ENCODE peak calls at places on chromosomes 13 and 19, in ten cellular contexts. One of them, this sample, is unnamed.

GRCh38 chr13:45162821-45163220 is 38.0 kb downstream of the KCTD4 start:
- DNase-seq in ascending aorta: no peak
- DNase-seq in SK-N-SH: no peak
- DNase-seq in body of pancreas: no peak
- DNase-seq in tibial artery: no peak
- DNase-seq in prostate gland: no peak
- DNase-seq in neural progenitor cell: no peak
- DNase-seq in esophagus muscularis mucosa: no peak
- DNase-seq in GM23338: no peak
- DNase-seq in mammary epithelial cell: peak; percentile 87
- DNase-seq in this sample: no peak

GRCh38 chr19:56141416-56141992 is 417 bp downstream of the ZNF444 start:
- DNase-seq in ascending aorta: no peak
- DNase-seq in SK-N-SH: no peak
- DNase-seq in body of pancreas: peak; percentile 32
- DNase-seq in tibial artery: no peak
- DNase-seq in prostate gland: no peak
- DNase-seq in neural progenitor cell: peak; percentile 59
- DNase-seq in esophagus muscularis mucosa: no peak
- DNase-seq in GM23338: peak; percentile 55
- DNase-seq in mammary epithelial cell: peak; percentile 11
- DNase-seq in this sample: no peak

GRCh38 chr13:110698689-110699088 is 7.2 kb downstream of the CARS2 start:
- DNase-seq in ascending aorta: no peak
- DNase-seq in SK-N-SH: no peak
- DNase-seq in body of pancreas: no peak
- DNase-seq in tibial artery: no peak
- DNase-seq in prostate gland: no peak
- DNase-seq in neural progenitor cell: no peak
- DNase-seq in esophagus muscularis mucosa: no peak
- DNase-seq in GM23338: no peak
- DNase-seq in mammary epithelial cell: no peak
- DNase-seq in this sample: no peak

GRCh38 chr13:26837997-26838396 is 77.4 kb upstream of the GPR12 start:
- DNase-seq in ascending aorta: no peak
- DNase-seq in SK-N-SH: no peak
- DNase-seq in body of pancreas: no peak
- DNase-seq in tibial artery: no peak
- DNase-seq in prostate gland: no peak
- DNase-seq in neural progenitor cell: no peak
- DNase-seq in esophagus muscularis mucosa: no peak
- DNase-seq in GM23338: no peak
- DNase-seq in mammary epithelial cell: peak; percentile 8
- DNase-seq in this sample: no peak

GRCh38 chr19:30450101-30450500 is 77.9 kb downstream of the ZNF536 start:
- DNase-seq in ascending aorta: no peak
- DNase-seq in SK-N-SH: peak; percentile 84
- DNase-seq in body of pancreas: no peak
- DNase-seq in tibial artery: no peak
- DNase-seq in prostate gland: no peak
- DNase-seq in neural progenitor cell: peak; percentile 71
- DNase-seq in esophagus muscularis mucosa: no peak
- DNase-seq in GM23338: peak; percentile 77
- DNase-seq in mammary epithelial cell: no peak
- DNase-seq in this sample: peak; percentile 70

GRCh38 chr19:13082192-13083007 is 20.3 kb downstream of the LYL1 start:
- DNase-seq in ascending aorta: no peak
- DNase-seq in SK-N-SH: peak; percentile 66
- DNase-seq in body of pancreas: peak; percentile 53
- DNase-seq in tibial artery: no peak
- DNase-seq in prostate gland: no peak
- DNase-seq in neural progenitor cell: peak; percentile 74
- DNase-seq in esophagus muscularis mucosa: no peak
- DNase-seq in GM23338: peak; percentile 74
- DNase-seq in mammary epithelial cell: no peak
- DNase-seq in this sample: peak; percentile 80

GRCh38 chr13:80448725-80449124 is 107.8 kb upstream of the SPRY2 start:
- DNase-seq in ascending aorta: no peak
- DNase-seq in SK-N-SH: no peak
- DNase-seq in body of pancreas: no peak
- DNase-seq in tibial artery: no peak
- DNase-seq in prostate gland: no peak
- DNase-seq in neural progenitor cell: no peak
- DNase-seq in esophagus muscularis mucosa: no peak
- DNase-seq in GM23338: no peak
- DNase-seq in mammary epithelial cell: no peak
- DNase-seq in this sample: no peak

GRCh38 chr13:113851826-113852535 is 11.9 kb downstream of the GAS6 start:
- DNase-seq in ascending aorta: no peak
- DNase-seq in SK-N-SH: no peak
- DNase-seq in body of pancreas: no peak
- DNase-seq in tibial artery: peak; percentile 57
- DNase-seq in prostate gland: no peak
- DNase-seq in neural progenitor cell: no peak
- DNase-seq in esophagus muscularis mucosa: no peak
- DNase-seq in GM23338: no peak
- DNase-seq in mammary epithelial cell: no peak
- DNase-seq in this sample: no peak

GRCh38 chr13:114109646-114110045 is 22.8 kb downstream of the RASA3 start:
- DNase-seq in ascending aorta: no peak
- DNase-seq in SK-N-SH: peak; percentile 85
- DNase-seq in body of pancreas: no peak
- DNase-seq in tibial artery: peak; percentile 69
- DNase-seq in prostate gland: no peak
- DNase-seq in neural progenitor cell: peak; percentile 39
- DNase-seq in esophagus muscularis mucosa: no peak
- DNase-seq in GM23338: no peak
- DNase-seq in mammary epithelial cell: no peak
- DNase-seq in this sample: peak; percentile 72

GRCh38 chr13:113765241-113765910 is 6.3 kb downstream of the TMEM255B start:
- DNase-seq in ascending aorta: no peak
- DNase-seq in SK-N-SH: no peak
- DNase-seq in body of pancreas: no peak
- DNase-seq in tibial artery: peak; percentile 27
- DNase-seq in prostate gland: no peak
- DNase-seq in neural progenitor cell: no peak
- DNase-seq in esophagus muscularis mucosa: no peak
- DNase-seq in GM23338: peak; percentile 50
- DNase-seq in mammary epithelial cell: no peak
- DNase-seq in this sample: no peak

GRCh38 chr19:46606019-46606418 is 4.9 kb downstream of the CALM3 start:
- DNase-seq in ascending aorta: no peak
- DNase-seq in SK-N-SH: no peak
- DNase-seq in body of pancreas: no peak
- DNase-seq in tibial artery: no peak
- DNase-seq in prostate gland: no peak
- DNase-seq in neural progenitor cell: no peak
- DNase-seq in esophagus muscularis mucosa: no peak
- DNase-seq in GM23338: no peak
- DNase-seq in mammary epithelial cell: no peak
- DNase-seq in this sample: no peak

DNA sequence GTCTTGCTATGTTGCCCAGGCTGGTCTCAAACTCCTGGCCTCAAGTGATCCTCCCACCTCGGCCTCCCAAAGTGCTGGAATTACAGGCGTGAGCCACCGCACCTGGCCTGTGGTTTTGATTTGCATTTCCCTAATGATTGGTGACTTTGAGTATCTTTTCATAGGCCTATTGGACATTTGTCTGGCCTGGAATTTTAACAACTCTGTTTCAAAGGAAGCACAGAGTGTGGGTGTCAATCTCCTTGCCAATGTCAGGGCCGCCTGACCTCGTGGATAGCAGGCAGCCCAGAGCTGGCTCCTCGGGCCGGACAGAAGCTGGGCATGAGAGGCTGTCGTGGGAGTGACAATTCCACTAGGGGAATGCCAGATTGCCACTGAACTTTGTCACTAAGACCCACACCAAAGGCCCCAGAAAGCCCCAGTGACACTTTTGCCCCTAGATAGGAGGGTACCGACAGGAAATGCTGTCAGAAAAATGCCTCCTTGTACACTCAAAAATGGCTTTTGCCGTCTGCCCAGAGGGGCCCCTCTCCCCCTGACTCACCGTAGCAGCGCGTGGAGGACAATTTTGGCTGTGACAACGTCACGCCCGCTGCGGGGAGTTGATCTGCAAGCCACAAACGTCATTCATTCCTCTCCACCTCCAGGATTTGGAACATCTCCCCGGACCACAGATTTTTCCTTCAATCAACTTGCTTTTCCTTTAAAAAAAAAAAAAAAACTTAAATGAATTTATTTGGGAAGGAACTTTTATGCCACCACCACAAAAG is 11.7 kb upstream of the ADGRE5 start:
- DNase-seq in ascending aorta: peak; percentile 62
- DNase-seq in SK-N-SH: no peak
- DNase-seq in body of pancreas: no peak
- DNase-seq in tibial artery: peak; percentile 86
- DNase-seq in prostate gland: no peak
- DNase-seq in neural progenitor cell: no peak
- DNase-seq in esophagus muscularis mucosa: no peak
- DNase-seq in GM23338: no peak
- DNase-seq in mammary epithelial cell: no peak
- DNase-seq in this sample: no peak
- H3K4me1 ChIP-seq in ascending aorta: peaks cover 7% of the 10 kb centered on the region
- H3K4me1 ChIP-seq in SK-N-SH: peaks cover 6% of the 10 kb centered on the region
- H3K4me1 ChIP-seq in body of pancreas: no peaks in the 10 kb centered on the region
- H3K4me1 ChIP-seq in tibial artery: peaks cover 14% of the 10 kb centered on the region
- H3K4me1 ChIP-seq in prostate gland: no peaks in the 10 kb centered on the region
- H3K4me1 ChIP-seq in neural progenitor cell: peaks cover 15% of the 10 kb centered on the region
- H3K4me1 ChIP-seq in esophagus muscularis mucosa: peaks cover 25% of the 10 kb centered on the region
- H3K4me1 ChIP-seq in GM23338: peaks cover 5% of the 10 kb centered on the region
- H3K4me1 ChIP-seq in mammary epithelial cell: no peaks in the 10 kb centered on the region
- H3K4me1 ChIP-seq in this sample: peaks cover 5% of the 10 kb centered on the region

GRCh38 chr19:35142531-35143230 is 374 bp upstream of the FXYD7 start:
- DNase-seq in ascending aorta: no peak
- DNase-seq in SK-N-SH: peak; percentile 91
- DNase-seq in body of pancreas: peak; percentile 87
- DNase-seq in tibial artery: no peak
- DNase-seq in prostate gland: no peak
- DNase-seq in neural progenitor cell: peak; percentile 84
- DNase-seq in esophagus muscularis mucosa: no peak
- DNase-seq in GM23338: peak; percentile 91
- DNase-seq in mammary epithelial cell: no peak
- DNase-seq in this sample: peak; percentile 54
- TF ChIP-seq CTCF in ascending aorta: no peak
- TF ChIP-seq CTCF in SK-N-SH: peak; percentile 36
- TF ChIP-seq CTCF in body of pancreas: peak; percentile 36
- TF ChIP-seq CTCF in tibial artery: peak; percentile 43
- TF ChIP-seq CTCF in prostate gland: no peak
- TF ChIP-seq CTCF in neural progenitor cell: peak; percentile 76
- TF ChIP-seq CTCF in esophagus muscularis mucosa: no peak
- TF ChIP-seq CTCF in GM23338: peak; percentile 61
- TF ChIP-seq CTCF in mammary epithelial cell: peak; percentile 45
- TF ChIP-seq CTCF in this sample: peak; percentile 38

GRCh38 chr13:51136276-51136980 is 25.4 kb upstream of the C13orf42 start:
- DNase-seq in ascending aorta: no peak
- DNase-seq in SK-N-SH: no peak
- DNase-seq in body of pancreas: no peak
- DNase-seq in tibial artery: no peak
- DNase-seq in prostate gland: no peak
- DNase-seq in neural progenitor cell: no peak
- DNase-seq in esophagus muscularis mucosa: peak; percentile 62
- DNase-seq in GM23338: no peak
- DNase-seq in mammary epithelial cell: no peak
- DNase-seq in this sample: no peak
- H3K27me3 ChIP-seq in ascending aorta: no peaks in the 10 kb centered on the region
- H3K27me3 ChIP-seq in SK-N-SH: no peaks in the 10 kb centered on the region
- H3K27me3 ChIP-seq in body of pancreas: no peaks in the 10 kb centered on the region
- H3K27me3 ChIP-seq in tibial artery: peaks cover 7% of the 10 kb centered on the region
- H3K27me3 ChIP-seq in prostate gland: no peaks in the 10 kb centered on the region
- H3K27me3 ChIP-seq in neural progenitor cell: no peaks in the 10 kb centered on the region
- H3K27me3 ChIP-seq in esophagus muscularis mucosa: no peaks in the 10 kb centered on the region
- H3K27me3 ChIP-seq in GM23338: no peaks in the 10 kb centered on the region
- H3K27me3 ChIP-seq in mammary epithelial cell: no peaks in the 10 kb centered on the region
- H3K27me3 ChIP-seq in this sample: no peaks in the 10 kb centered on the region

GRCh38 chr13:28528848-28529247 is 33.9 kb upstream of the FLT1 start:
- DNase-seq in ascending aorta: no peak
- DNase-seq in SK-N-SH: no peak
- DNase-seq in body of pancreas: no peak
- DNase-seq in tibial artery: no peak
- DNase-seq in prostate gland: no peak
- DNase-seq in neural progenitor cell: no peak
- DNase-seq in esophagus muscularis mucosa: no peak
- DNase-seq in GM23338: no peak
- DNase-seq in mammary epithelial cell: no peak
- DNase-seq in this sample: no peak
- H3K4me1 ChIP-seq in ascending aorta: peaks cover 5% of the 10 kb centered on the region
- H3K4me1 ChIP-seq in SK-N-SH: no peaks in the 10 kb centered on the region
- H3K4me1 ChIP-seq in body of pancreas: peaks cover 18% of the 10 kb centered on the region
- H3K4me1 ChIP-seq in tibial artery: peaks cover 18% of the 10 kb centered on the region
- H3K4me1 ChIP-seq in prostate gland: no peaks in the 10 kb centered on the region
- H3K4me1 ChIP-seq in neural progenitor cell: no peaks in the 10 kb centered on the region
- H3K4me1 ChIP-seq in esophagus muscularis mucosa: peaks cover 27% of the 10 kb centered on the region
- H3K4me1 ChIP-seq in GM23338: peaks cover 48% of the 10 kb centered on the region
- H3K4me1 ChIP-seq in mammary epithelial cell: no peaks in the 10 kb centered on the region
- H3K4me1 ChIP-seq in this sample: no peaks in the 10 kb centered on the region

GRCh38 chr13:41788552-41788951 is 172.4 kb downstream of the VWA8 start:
- DNase-seq in ascending aorta: no peak
- DNase-seq in SK-N-SH: no peak
- DNase-seq in body of pancreas: no peak
- DNase-seq in tibial artery: no peak
- DNase-seq in prostate gland: no peak
- DNase-seq in neural progenitor cell: no peak
- DNase-seq in esophagus muscularis mucosa: no peak
- DNase-seq in GM23338: no peak
- DNase-seq in mammary epithelial cell: peak; percentile 76
- DNase-seq in this sample: no peak

GRCh38 chr13:41791056-41791455 is 169.9 kb downstream of the VWA8 start:
- DNase-seq in ascending aorta: no peak
- DNase-seq in SK-N-SH: no peak
- DNase-seq in body of pancreas: no peak
- DNase-seq in tibial artery: no peak
- DNase-seq in prostate gland: no peak
- DNase-seq in neural progenitor cell: no peak
- DNase-seq in esophagus muscularis mucosa: no peak
- DNase-seq in GM23338: no peak
- DNase-seq in mammary epithelial cell: no peak
- DNase-seq in this sample: no peak

GRCh38 chr13:41782086-41782485 is 178.8 kb downstream of the VWA8 start:
- DNase-seq in ascending aorta: no peak
- DNase-seq in SK-N-SH: no peak
- DNase-seq in body of pancreas: no peak
- DNase-seq in tibial artery: no peak
- DNase-seq in prostate gland: no peak
- DNase-seq in neural progenitor cell: peak; percentile 55
- DNase-seq in esophagus muscularis mucosa: no peak
- DNase-seq in GM23338: peak; percentile 24
- DNase-seq in mammary epithelial cell: no peak
- DNase-seq in this sample: no peak

GRCh38 chr13:41780736-41781708 is 179.9 kb downstream of the VWA8 start:
- DNase-seq in ascending aorta: no peak
- DNase-seq in SK-N-SH: no peak
- DNase-seq in body of pancreas: peak; percentile 11
- DNase-seq in tibial artery: no peak
- DNase-seq in prostate gland: no peak
- DNase-seq in neural progenitor cell: no peak
- DNase-seq in esophagus muscularis mucosa: no peak
- DNase-seq in GM23338: no peak
- DNase-seq in mammary epithelial cell: peak; percentile 33
- DNase-seq in this sample: no peak

GRCh38 chr13:41785402-41786142 is 175.3 kb downstream of the VWA8 start:
- DNase-seq in ascending aorta: no peak
- DNase-seq in SK-N-SH: no peak
- DNase-seq in body of pancreas: no peak
- DNase-seq in tibial artery: no peak
- DNase-seq in prostate gland: no peak
- DNase-seq in neural progenitor cell: no peak
- DNase-seq in esophagus muscularis mucosa: no peak
- DNase-seq in GM23338: no peak
- DNase-seq in mammary epithelial cell: no peak
- DNase-seq in this sample: no peak
- TF ChIP-seq CTCF in ascending aorta: no peak
- TF ChIP-seq CTCF in SK-N-SH: no peak
- TF ChIP-seq CTCF in body of pancreas: no peak
- TF ChIP-seq CTCF in tibial artery: no peak
- TF ChIP-seq CTCF in prostate gland: no peak
- TF ChIP-seq CTCF in neural progenitor cell: no peak
- TF ChIP-seq CTCF in esophagus muscularis mucosa: no peak
- TF ChIP-seq CTCF in GM23338: no peak
- TF ChIP-seq CTCF in mammary epithelial cell: no peak
- TF ChIP-seq CTCF in this sample: no peak

This sample was measured in BE2C.